ENCODE peak calls at places on chromosomes 5 and 9, in five cellular contexts. N is GM13976, A is CD14-positive monocyte, U is mucosa of descending colon, F is bronchial epithelial cell. W is an unnamed sample.

GRCh38 chr5:67206381-67207328 is 10.1 kb upstream of the CD180 start:
- DNase-seq in N (peak), A (peak), U (peak), F (peak), W (peak)

GRCh38 chr5:140690376-140690932 is 716 bp downstream of the HARS1 start:
- DNase-seq in N (no peak), A (no peak), U (no peak), F (no peak), W (no peak)

GRCh38 chr5:66713998-66714397 is 117.8 kb downstream of the MAST4 start:
- DNase-seq in N (no peak), A (no peak), U (no peak), F (peak), W (no peak)

GRCh38 chr5:95261369-95262175 is 23.3 kb downstream of the MCTP1 start:
- DNase-seq in N (no peak), A (peak), U (no peak), F (peak), W (no peak)

GRCh38 chr5:134088994-134089560 is 25.4 kb upstream of the TCF7 start:
- DNase-seq in N (no peak), A (no peak), U (no peak), F (no peak), W (no peak)

GRCh38 chr9:123002754-123003153 is 30.7 kb upstream of the GPR21 start:
- DNase-seq in N (no peak), A (no peak), U (no peak), F (no peak), W (no peak)

GRCh38 chr9:113753398-113754119 is 122.5 kb upstream of the ZNF618 start:
- DNase-seq in N (no peak), A (no peak), U (no peak), F (no peak), W (no peak)

GRCh38 chr5:41681820-41682219 is 171.4 kb upstream of the PLCXD3 start:
- DNase-seq in N (no peak), A (no peak), U (no peak), F (no peak), W (no peak)

GRCh38 chr5:62346727-62347126 is 40.7 kb downstream of the KIF2A start:
- DNase-seq in N (no peak), A (no peak), U (no peak), F (no peak), W (no peak)

GRCh38 chr9:14690986-14691730 is 2.1 kb downstream of the ZDHHC21 start:
- DNase-seq in N (no peak), A (no peak), U (no peak), F (peak), W (no peak)

GRCh38 chr9:117002686-117003085 is 315.6 kb downstream of the TRIM32 start:
- DNase-seq in N (no peak), A (no peak), U (no peak), F (no peak), W (no peak)

GRCh38 chr9:9820411-9820810 is 792.4 kb downstream of the PTPRD start:
- DNase-seq in N (no peak), A (no peak), U (no peak), F (no peak), W (no peak)

GRCh38 chr5:147667363-147667762 is 115.2 kb downstream of the JAKMIP2 start:
- DNase-seq in N (no peak), A (no peak), U (no peak), F (no peak), W (no peak)

GRCh38 chr5:41794478-41794877 is 75.7 kb downstream of the OXCT1 start:
- DNase-seq in N (no peak), A (no peak), U (no peak), F (peak), W (no peak)

GRCh38 chr9:69019808-69020207 is 5.9 kb upstream of the PRKACG start:
- DNase-seq in N (no peak), A (no peak), U (no peak), F (no peak), W (no peak)

GRCh38 chr9:22682536-22683392 is 236.1 kb downstream of the DMRTA1 start:
- DNase-seq in N (no peak), A (no peak), U (no peak), F (peak), W (no peak)

GRCh38 chr5:9455826-9456434 is 89.9 kb downstream of the SEMA5A start:
- DNase-seq in N (no peak), A (no peak), U (no peak), F (no peak), W (no peak)

GRCh38 chr9:34578241-34579096 is 11.1 kb downstream of the CNTFR start:
- DNase-seq in N (no peak), A (no peak), U (no peak), F (peak), W (no peak)

DNA sequence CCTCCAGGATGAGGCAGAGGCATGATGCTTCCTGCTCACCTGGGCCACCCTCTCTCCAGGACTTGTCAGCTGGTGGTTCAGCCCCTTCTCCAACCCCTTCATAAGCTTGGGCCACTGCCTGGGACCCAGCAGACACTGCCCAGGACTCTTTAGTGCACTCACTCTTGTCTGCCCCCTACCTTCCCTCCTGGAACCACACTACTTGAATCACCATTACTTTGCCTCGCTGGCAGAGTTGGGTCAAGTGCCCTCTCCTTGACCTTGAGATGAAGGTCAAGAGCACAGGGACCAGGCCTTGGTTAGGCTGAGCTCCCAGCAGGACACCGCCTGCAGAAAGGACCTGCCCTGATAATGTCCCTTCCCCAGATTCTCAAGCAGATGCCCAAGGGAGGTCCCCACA is 8.5 kb upstream of the ENDOG start:
- DNase-seq in N (no peak), A (no peak), U (no peak), F (no peak), W (no peak)
- TF ChIP-seq CTCF in N (no peak), A (no peak), U (no peak), F (no peak), W (no peak)

GRCh38 chr5:43039468-43040286 is 442 bp downstream of the ANXA2R start:
- DNase-seq in N (no peak), A (peak), U (peak), F (no peak), W (peak)
- TF ChIP-seq CTCF in N (peak), A (no peak), U (no peak), F (no peak), W (no peak)

DNA sequence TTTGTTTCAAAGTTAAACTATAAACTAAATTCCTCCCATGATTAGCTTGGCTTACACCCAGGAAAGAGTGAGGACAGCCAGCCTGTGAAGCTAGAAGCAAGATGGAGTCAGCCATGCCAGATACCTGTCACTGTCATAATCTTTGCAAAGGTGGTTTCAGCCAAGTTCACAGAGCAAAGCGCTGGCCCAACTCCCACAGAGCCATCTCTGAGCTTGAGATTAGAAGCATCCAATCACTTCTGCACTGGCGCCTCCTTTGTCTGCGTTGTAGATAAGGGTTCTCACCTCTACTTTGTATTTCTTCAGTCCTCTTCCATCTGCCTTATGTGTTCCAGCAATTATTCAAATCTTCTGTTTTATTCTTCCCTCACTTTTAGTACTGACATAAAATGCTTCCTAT is 119.4 kb upstream of the ACO1 start:
- DNase-seq in N (no peak), A (no peak), U (no peak), F (no peak), W (no peak)
- TF ChIP-seq CTCF in N (no peak), A (no peak), U (no peak), F (no peak), W (no peak)

GRCh38 chr9:128103589-128103962 is 24.0 kb downstream of the PTGES2 start:
- DNase-seq in N (no peak), A (no peak), U (peak), F (no peak), W (no peak)
- TF ChIP-seq CTCF in N (no peak), A (no peak), U (no peak), F (peak), W (no peak)

GRCh38 chr9:130837644-130838043 is 2.6 kb downstream of the ABL1 start:
- DNase-seq in N (no peak), A (no peak), U (no peak), F (no peak), W (no peak)

GRCh38 chr9:130834371-130835311 is at the start of gene ABL1:
- DNase-seq in N (peak), A (peak), U (peak), F (peak), W (peak)

GRCh38 chr9:130837002-130837511 is 2.0 kb downstream of the ABL1 start:
- DNase-seq in N (no peak), A (no peak), U (no peak), F (no peak), W (no peak)

GRCh38 chr9:130833324-130833990 is 1.6 kb upstream of the ABL1 start:
- DNase-seq in N (no peak), A (no peak), U (no peak), F (no peak), W (no peak)

GRCh38 chr9:130835441-130836298 is 616 bp downstream of the ABL1 start:
- DNase-seq in N (peak), A (no peak), U (no peak), F (no peak), W (peak)
- TF ChIP-seq CTCF in N (peak), A (no peak), U (no peak), F (no peak), W (no peak)

GRCh38 chr5:128708841-128709240 is 170.8 kb upstream of the FBN2 start:
- DNase-seq in N (no peak), A (no peak), U (no peak), F (peak), W (no peak)
- TF ChIP-seq CTCF in N (no peak), A (no peak), U (no peak), F (no peak), W (no peak)